ENCODE peak calls at places on chromosomes 11 and 22, in four cellular contexts. One of them, this sample, is unnamed.

GRCh38 chr11:79902493-79902892 is 461.7 kb upstream of the TENM4 start:
- DNase-seq in HepG2: no peak
- DNase-seq in GM12878: no peak
- DNase-seq in K562: no peak
- DNase-seq in this sample: no peak

GRCh38 chr11:7160814-7161489 is 72.2 kb downstream of the RBMXL2 start:
- DNase-seq in HepG2: no peak
- DNase-seq in K562: no peak
- DNase-seq in GM12878: no peak
- DNase-seq in this sample: no peak

GRCh38 chr22:23547818-23548500 is 32.1 kb downstream of the IGLL1 start:
- DNase-seq in GM12878: no peak
- DNase-seq in K562: no peak
- DNase-seq in HepG2: no peak
- DNase-seq in this sample: peak; percentile 5

GRCh38 chr11:124984512-124984854 is 30.5 kb downstream of the CCDC15 start:
- DNase-seq in HepG2: no peak
- DNase-seq in K562: no peak
- DNase-seq in GM12878: no peak
- DNase-seq in this sample: no peak

GRCh38 chr11:45982656-45983470 is 60.4 kb downstream of the LARGE2 start:
- DNase-seq in HepG2: no peak
- DNase-seq in GM12878: no peak
- DNase-seq in K562: peak; percentile 87
- DNase-seq in this sample: peak; percentile 65

GRCh38 chr11:128135451-128135850 is 451.9 kb downstream of the ETS1 start:
- DNase-seq in K562: no peak
- DNase-seq in HepG2: no peak
- DNase-seq in GM12878: no peak
- DNase-seq in this sample: no peak

GRCh38 chr11:6920702-6921101 is at the start of gene OR2D3:
- DNase-seq in GM12878: no peak
- DNase-seq in HepG2: no peak
- DNase-seq in K562: no peak
- DNase-seq in this sample: no peak

GRCh38 chr11:100727410-100727809 is 40.3 kb downstream of the ARHGAP42 start:
- DNase-seq in HepG2: no peak
- DNase-seq in K562: no peak
- DNase-seq in GM12878: no peak
- DNase-seq in this sample: no peak

GRCh38 chr22:34973016-34973415 is 92.9 kb upstream of the ISX start:
- DNase-seq in GM12878: no peak
- DNase-seq in K562: no peak
- DNase-seq in HepG2: no peak
- DNase-seq in this sample: no peak

GRCh38 chr11:69615545-69616278 is 25.2 kb upstream of the CCND1 start:
- DNase-seq in GM12878: no peak
- DNase-seq in HepG2: peak; percentile 74
- DNase-seq in K562: no peak
- DNase-seq in this sample: no peak

GRCh38 chr22:48240165-48240934 is 1477.9 kb downstream of the TBC1D22A start:
- DNase-seq in HepG2: no peak
- DNase-seq in K562: peak; percentile 16
- DNase-seq in GM12878: no peak
- DNase-seq in this sample: no peak

GRCh38 chr11:126061707-126062678 is 673 bp downstream of the CDON start:
- DNase-seq in K562: no peak
- DNase-seq in HepG2: peak; percentile 66
- DNase-seq in GM12878: no peak
- DNase-seq in this sample: peak; percentile 65

GRCh38 chr22:38758276-38758945 is 2.6 kb upstream of the SUN2 start:
- DNase-seq in K562: no peak
- DNase-seq in GM12878: no peak
- DNase-seq in HepG2: no peak
- DNase-seq in this sample: no peak

GRCh38 chr22:46104881-46105493 is 45.3 kb upstream of the PPARA start:
- DNase-seq in K562: no peak
- DNase-seq in GM12878: no peak
- DNase-seq in HepG2: no peak
- DNase-seq in this sample: no peak

GRCh38 chr11:17542249-17542648 is 2.0 kb downstream of the USH1C start:
- DNase-seq in K562: no peak
- DNase-seq in HepG2: peak; percentile 62
- DNase-seq in GM12878: no peak
- DNase-seq in this sample: no peak

GRCh38 chr11:18522388-18522787 is 4.4 kb downstream of the TSG101 start:
- DNase-seq in GM12878: no peak
- DNase-seq in K562: peak; percentile 25
- DNase-seq in HepG2: peak; percentile 20
- DNase-seq in this sample: peak; percentile 26

GRCh38 chr11:123544631-123545375 is 109.6 kb downstream of the SCN3B start:
- DNase-seq in GM12878: no peak
- DNase-seq in K562: no peak
- DNase-seq in HepG2: no peak
- DNase-seq in this sample: no peak

GRCh38 chr22:35230839-35231584 is 26.3 kb upstream of the HMGXB4 start:
- DNase-seq in GM12878: no peak
- DNase-seq in HepG2: peak; percentile 51
- DNase-seq in K562: peak; percentile 37
- DNase-seq in this sample: no peak

GRCh38 chr11:92762175-92762574 is 207.3 kb upstream of the MTNR1B start:
- DNase-seq in K562: no peak
- DNase-seq in HepG2: no peak
- DNase-seq in GM12878: no peak
- DNase-seq in this sample: no peak

GRCh38 chr11:111512296-111513239 is at the start of gene BTG4:
- DNase-seq in HepG2: no peak
- DNase-seq in K562: peak; percentile 32
- DNase-seq in GM12878: no peak
- DNase-seq in this sample: no peak

GRCh38 chr11:81966340-81966739 is 767.3 kb downstream of the FAM181B start:
- DNase-seq in HepG2: no peak
- DNase-seq in GM12878: no peak
- DNase-seq in K562: no peak
- DNase-seq in this sample: no peak

GRCh38 chr11:102421262-102421661 is 31.3 kb downstream of the TMEM123 start:
- DNase-seq in K562: no peak
- DNase-seq in HepG2: no peak
- DNase-seq in GM12878: no peak
- DNase-seq in this sample: no peak

GRCh38 chr11:32259641-32260081 is 168.8 kb downstream of the RCN1 start:
- DNase-seq in K562: no peak
- DNase-seq in GM12878: peak; percentile 62
- DNase-seq in HepG2: no peak
- DNase-seq in this sample: no peak

GRCh38 chr22:24978308-24978707 is 25.8 kb downstream of the KIAA1671 start:
- DNase-seq in K562: no peak
- DNase-seq in GM12878: no peak
- DNase-seq in HepG2: no peak
- DNase-seq in this sample: no peak

GRCh38 chr11:14075118-14075601 is 112.6 kb downstream of the SPON1 start:
- DNase-seq in GM12878: no peak
- DNase-seq in K562: no peak
- DNase-seq in HepG2: no peak
- DNase-seq in this sample: no peak

GRCh38 chr11:69567951-69568808 is 72.8 kb upstream of the CCND1 start:
- DNase-seq in K562: no peak
- DNase-seq in GM12878: no peak
- DNase-seq in HepG2: peak; percentile 98
- DNase-seq in this sample: no peak

GRCh38 chr11:90113541-90113940 is 20.9 kb upstream of the NAALAD2 start:
- DNase-seq in HepG2: no peak
- DNase-seq in K562: no peak
- DNase-seq in GM12878: no peak
- DNase-seq in this sample: no peak

GRCh38 chr11:118338637-118339061 is 3.9 kb downstream of the CD3D start:
- DNase-seq in GM12878: no peak
- DNase-seq in HepG2: peak; percentile 68
- DNase-seq in K562: peak; percentile 66
- DNase-seq in this sample: peak; percentile 42

GRCh38 chr11:56543157-56543556 is at the start of gene OR5M11:
- DNase-seq in GM12878: no peak
- DNase-seq in HepG2: no peak
- DNase-seq in K562: no peak
- DNase-seq in this sample: no peak

GRCh38 chr11:132024587-132025295 is 654.3 kb downstream of the NTM start:
- DNase-seq in K562: no peak
- DNase-seq in GM12878: peak; percentile 40
- DNase-seq in HepG2: no peak
- DNase-seq in this sample: no peak

GRCh38 chr11:18106688-18107087 is 806 bp upstream of the SAAL1 start:
- DNase-seq in GM12878: no peak
- DNase-seq in HepG2: no peak
- DNase-seq in K562: no peak
- DNase-seq in this sample: no peak

GRCh38 chr11:17519486-17519885 is 24.7 kb downstream of the USH1C start:
- DNase-seq in K562: no peak
- DNase-seq in HepG2: no peak
- DNase-seq in GM12878: no peak
- DNase-seq in this sample: no peak

GRCh38 chr11:93623179-93623578 is 38.3 kb upstream of the CEP295 start:
- DNase-seq in K562: no peak
- DNase-seq in GM12878: peak; percentile 26
- DNase-seq in HepG2: no peak
- DNase-seq in this sample: no peak

GRCh38 chr11:27910186-27910941 is 197.6 kb downstream of the KIF18A start:
- DNase-seq in HepG2: no peak
- DNase-seq in GM12878: no peak
- DNase-seq in K562: no peak
- DNase-seq in this sample: no peak

GRCh38 chr11:109697140-109697843 is 275.3 kb downstream of the C11orf87 start:
- DNase-seq in GM12878: no peak
- DNase-seq in K562: peak; percentile 22
- DNase-seq in HepG2: peak; percentile 23
- DNase-seq in this sample: peak; percentile 28

DNA sequence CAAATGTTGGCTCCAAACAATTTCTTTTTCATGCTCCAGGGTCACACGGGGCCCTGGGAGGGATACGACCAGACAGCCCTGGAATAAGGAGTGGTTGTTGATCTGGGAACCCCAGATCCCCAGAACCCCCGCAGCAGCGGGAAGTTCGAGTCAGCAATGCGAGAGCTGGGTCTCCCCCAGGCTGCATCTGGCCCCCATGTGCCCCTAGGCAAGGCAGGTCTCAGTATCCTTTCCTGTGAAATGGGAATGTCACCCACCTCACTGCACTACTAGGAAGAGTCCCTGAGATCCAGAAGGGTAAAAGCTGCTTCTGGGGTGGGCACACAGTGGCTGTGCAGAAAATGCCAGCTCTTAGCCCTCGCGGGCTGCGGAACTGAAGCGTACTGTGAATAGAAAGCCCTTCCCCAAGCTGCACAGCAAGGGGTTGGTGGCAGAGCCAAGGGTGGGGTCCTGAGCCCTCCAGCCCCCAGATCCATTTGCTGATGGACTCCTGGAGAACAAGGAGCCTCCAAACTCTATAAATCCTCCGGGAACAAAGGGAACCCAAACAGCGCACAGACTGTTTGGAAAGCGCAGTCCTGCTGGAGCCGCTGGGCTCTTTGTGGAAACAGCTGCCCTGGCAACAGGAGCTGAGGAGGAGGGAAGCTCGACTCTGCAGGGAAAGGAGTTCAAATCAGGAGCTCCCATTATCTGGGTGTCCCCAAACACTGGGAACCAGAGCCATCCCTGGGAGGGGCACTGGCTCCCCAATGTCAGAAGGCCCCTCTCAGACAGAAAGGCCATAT is 68.2 kb upstream of the SHISAL1 start:
- DNase-seq in GM12878: no peak
- DNase-seq in K562: no peak
- DNase-seq in HepG2: no peak
- DNase-seq in this sample: no peak
- TF ChIP-seq TARDBP in GM12878: no peak
- TF ChIP-seq TARDBP in K562: no peak
- TF ChIP-seq TARDBP in HepG2: no peak
- TF ChIP-seq TARDBP in this sample: no peak

GRCh38 chr22:32920734-32921133 is 119.2 kb downstream of the TIMP3 start:
- DNase-seq in GM12878: no peak
- DNase-seq in K562: no peak
- DNase-seq in HepG2: no peak
- DNase-seq in this sample: no peak
- TF ChIP-seq FOXK2 in GM12878: no peak
- TF ChIP-seq FOXK2 in K562: no peak
- TF ChIP-seq FOXK2 in HepG2: no peak
- TF ChIP-seq FOXK2 in this sample: no peak

GRCh38 chr22:31825513-31825912 is 71.7 kb downstream of the DEPDC5 start:
- DNase-seq in HepG2: no peak
- DNase-seq in K562: no peak
- DNase-seq in GM12878: no peak
- DNase-seq in this sample: no peak
- TF ChIP-seq TARDBP in HepG2: no peak
- TF ChIP-seq TARDBP in K562: no peak
- TF ChIP-seq TARDBP in GM12878: no peak
- TF ChIP-seq TARDBP in this sample: no peak

DNA sequence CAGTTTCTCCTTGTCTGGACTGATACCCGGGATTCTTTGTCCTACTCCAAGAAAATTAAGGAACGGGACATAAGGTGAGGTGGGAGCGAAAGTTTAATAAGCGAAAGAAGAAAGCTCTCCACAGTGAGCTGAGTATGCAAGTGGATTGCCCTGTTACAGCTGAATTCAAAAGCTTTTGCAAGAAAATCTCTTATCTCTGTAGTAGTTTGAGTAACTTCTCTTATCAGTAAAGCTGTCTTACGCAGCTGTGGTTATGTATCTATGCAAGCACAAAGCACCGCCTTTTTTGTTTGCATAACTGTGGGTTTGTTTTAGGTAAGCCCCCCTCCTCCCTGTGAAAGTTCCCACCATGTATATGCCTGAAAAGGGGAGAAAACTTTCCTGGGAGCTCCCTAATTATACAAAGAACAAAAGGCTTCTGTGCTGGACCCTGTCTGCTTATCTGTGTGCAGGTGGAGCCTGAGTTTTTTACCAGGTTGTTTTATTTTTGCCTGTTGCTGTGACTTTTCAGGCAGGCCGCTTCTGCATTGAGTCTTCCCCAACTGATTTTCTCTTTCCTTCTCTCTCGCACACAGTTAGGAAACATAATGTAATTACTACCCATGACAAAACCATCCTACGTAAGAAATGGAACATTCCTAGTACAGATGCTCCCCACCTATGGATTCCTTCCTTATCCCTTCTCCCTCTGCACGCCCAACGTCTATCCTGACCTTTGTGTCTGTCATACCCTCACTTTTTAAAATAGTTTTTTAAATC is 826 bp upstream of the PLAAT5 start:
- DNase-seq in HepG2: peak; percentile 92
- DNase-seq in K562: peak; percentile 39
- DNase-seq in GM12878: no peak
- DNase-seq in this sample: no peak
- TF ChIP-seq FOXK2 in HepG2: no peak
- TF ChIP-seq FOXK2 in K562: peak; percentile 27
- TF ChIP-seq FOXK2 in GM12878: no peak
- TF ChIP-seq FOXK2 in this sample: no peak

This sample was measured in HEK293T.